ENCODE peak calls at places on chromosomes 11 and 22, in four cellular contexts. J, C, L and Z are unnamed samples.

GRCh38 chr11:76750067-76750466 is 33.1 kb upstream of the TSKU start:
- DNase-seq in J (no peak), L (no peak), C (no peak), Z (no peak)

GRCh38 chr11:45180158-45180887 is 33.9 kb downstream of the PRDM11 start:
- DNase-seq in J (peak; percentile 67), C (peak; percentile 49), L (no peak), Z (peak; percentile 21)

GRCh38 chr22:30205281-30206115 is 41.1 kb downstream of the LIF start:
- DNase-seq in J (no peak), C (no peak), L (peak; percentile 100), Z (peak; percentile 42)

GRCh38 chr22:37751449-37752188 is 54.8 kb downstream of the TRIOBP start:
- DNase-seq in C (no peak), L (no peak), J (no peak), Z (no peak)

GRCh38 chr11:71212871-71213559 is 39.4 kb downstream of the SHANK2 start:
- DNase-seq in C (no peak), L (peak; percentile 18), J (no peak), Z (no peak)

GRCh38 chr11:90288207-90288821 is 65.5 kb upstream of the CHORDC1 start:
- DNase-seq in J (no peak), L (peak; percentile 3), C (peak; percentile 9), Z (no peak)

GRCh38 chr22:48394787-48395620 is 1432.7 kb downstream of the BRD1 start:
- DNase-seq in L (no peak), J (no peak), C (no peak), Z (no peak)

GRCh38 chr11:63557548-63557947 is 5.6 kb downstream of the PLAAT2 start:
- DNase-seq in J (peak; percentile 3), C (no peak), L (no peak), Z (no peak)

GRCh38 chr22:26134654-26135330 is 34.5 kb upstream of the SEZ6L start:
- DNase-seq in L (no peak), J (no peak), C (no peak), Z (no peak)

GRCh38 chr22:26770624-26771023 is 113.2 kb downstream of the MIAT start:
- DNase-seq in J (no peak), C (no peak), L (peak; percentile 37), Z (no peak)

GRCh38 chr11:15711311-15711710 is 596.6 kb downstream of the INSC start:
- DNase-seq in C (no peak), J (peak; percentile 68), L (no peak), Z (no peak)

GRCh38 chr22:23566716-23567475 is 13.2 kb downstream of the IGLL1 start:
- DNase-seq in L (no peak), J (peak; percentile 33), C (no peak), Z (no peak)

GRCh38 chr11:73215191-73216134 is 2.6 kb upstream of the P2RY2 start:
- DNase-seq in L (no peak), C (no peak), J (no peak), Z (no peak)

GRCh38 chr11:19727246-19727645 is 14.6 kb downstream of the NAV2 start:
- DNase-seq in J (no peak), C (no peak), L (peak; percentile 80), Z (no peak)

GRCh38 chr11:123054301-123055065 is 7.5 kb downstream of the HSPA8 start:
- DNase-seq in J (peak; percentile 42), C (peak; percentile 64), L (peak; percentile 73), Z (peak; percentile 92)

GRCh38 chr11:47317078-47317828 is 35.2 kb downstream of the MYBPC3 start:
- DNase-seq in J (no peak), C (no peak), L (no peak), Z (no peak)

GRCh38 chr11:117700551-117700950 is 96.5 kb downstream of the DSCAML1 start:
- DNase-seq in L (no peak), J (no peak), C (no peak), Z (no peak)

GRCh38 chr11:45655347-45655756 is 10.1 kb downstream of the CHST1 start:
- DNase-seq in C (peak; percentile 79), J (peak; percentile 94), L (peak; percentile 51), Z (peak; percentile 82)

GRCh38 chr22:49020314-49020713 is 807.4 kb downstream of the BRD1 start:
- DNase-seq in J (no peak), C (no peak), L (no peak), Z (no peak)

GRCh38 chr11:88202498-88202897 is 27.3 kb upstream of the RAB38 start:
- DNase-seq in C (no peak), J (no peak), L (no peak), Z (no peak)

GRCh38 chr11:87437844-87438223 is 400.1 kb downstream of the TMEM135 start:
- DNase-seq in J (no peak), L (peak; percentile 84), C (no peak), Z (peak; percentile 72)

GRCh38 chr11:117997436-117998200 is 11.4 kb downstream of the IL10RA start:
- DNase-seq in J (no peak), C (no peak), L (no peak), Z (no peak)

GRCh38 chr11:128891410-128891861 is 280 bp downstream of the KCNJ5 start:
- DNase-seq in J (no peak), C (no peak), L (no peak), Z (no peak)

GRCh38 chr11:12123177-12123576 is 12.8 kb downstream of the MICAL2 start:
- DNase-seq in C (no peak), J (no peak), L (peak; percentile 85), Z (no peak)

GRCh38 chr11:128733440-128734115 is 39.7 kb downstream of the FLI1 start:
- DNase-seq in J (peak; percentile 87), C (peak; percentile 60), L (peak; percentile 66), Z (peak; percentile 66)

GRCh38 chr11:67248653-67249052 is 17.6 kb upstream of the GRK2 start:
- DNase-seq in C (no peak), J (no peak), L (no peak), Z (peak; percentile 97)

GRCh38 chr11:34234086-34234740 is 123.6 kb downstream of the ABTB2 start:
- DNase-seq in J (peak; percentile 87), C (no peak), L (peak; percentile 78), Z (peak; percentile 68)

GRCh38 chr11:96035744-96036087 is 111.8 kb upstream of the MTMR2 start:
- DNase-seq in J (no peak), C (no peak), L (no peak), Z (no peak)

GRCh38 chr11:134270250-134270714 is 5.9 kb upstream of the GLB1L3 start:
- DNase-seq in L (no peak), C (no peak), J (peak; percentile 40), Z (no peak)

GRCh38 chr11:47533690-47534135 is 19.2 kb downstream of the CELF1 start:
- DNase-seq in C (no peak), L (peak; percentile 86), J (peak; percentile 1), Z (no peak)

GRCh38 chr11:37343279-37343678 is 745.2 kb upstream of the RAG2 start:
- DNase-seq in C (no peak), J (no peak), L (no peak), Z (no peak)

GRCh38 chr22:26589367-26589844 is 526 bp downstream of the TPST2 start:
- DNase-seq in J (no peak), L (peak; percentile 12), C (peak; percentile 17), Z (peak; percentile 38)

GRCh38 chr22:29511126-29511854 is 31.3 kb downstream of the NEFH start:
- DNase-seq in L (no peak), C (no peak), J (no peak), Z (no peak)

GRCh38 chr22:48021946-48022345 is 1259.5 kb downstream of the TBC1D22A start:
- DNase-seq in C (no peak), L (no peak), J (no peak), Z (no peak)

GRCh38 chr11:43376594-43376993 is 17.9 kb downstream of the TTC17 start:
- DNase-seq in C (no peak), L (peak; percentile 90), J (no peak), Z (no peak)

GRCh38 chr22:30561402-30562154 is 12.9 kb downstream of the GAL3ST1 start:
- DNase-seq in C (no peak), J (peak; percentile 66), L (no peak), Z (no peak)

GRCh38 chr11:58395581-58395980 is 11.1 kb downstream of the OR5B3 start:
- DNase-seq in C (no peak), L (peak; percentile 71), J (no peak), Z (no peak)

GRCh38 chr11:123103326-123103980 is 41.5 kb upstream of the HSPA8 start:
- DNase-seq in J (no peak), L (peak; percentile 75), C (peak; percentile 41), Z (peak; percentile 23)

GRCh38 chr11:7576671-7577225 is 62.9 kb downstream of the PPFIBP2 start:
- DNase-seq in L (peak; percentile 47), J (no peak), C (no peak), Z (no peak)
- H3K4ac ChIP-seq in L (peak overlapping the region; percentile 78), J (no peak overlapping the region), C (no peak overlapping the region), Z (peak overlapping the region; percentile 93)

GRCh38 chr22:46740910-46741785 is 3.1 kb upstream of the CERK start:
- DNase-seq in L (no peak), C (no peak), J (no peak), Z (no peak)

GRCh38 chr22:46737976-46738641 is at the start of gene CERK:
- DNase-seq in J (peak; percentile 61), L (peak; percentile 62), C (peak; percentile 56), Z (no peak)

GRCh38 chr22:46737105-46737975 is 712 bp downstream of the CERK start:
- DNase-seq in C (no peak), J (peak; percentile 46), L (peak; percentile 34), Z (no peak)

GRCh38 chr22:46738642-46738960 is 549 bp upstream of the CERK start:
- DNase-seq in J (no peak), L (no peak), C (no peak), Z (no peak)

GRCh38 chr22:46738961-46739870 is 1.2 kb upstream of the CERK start:
- DNase-seq in J (peak; percentile 64), L (peak; percentile 72), C (no peak), Z (no peak)
- H4K8ac ChIP-seq in J (no peak overlapping the region), L (peak overlapping the region; percentile 80), C (peak overlapping the region; percentile 48), Z (peak overlapping the region; percentile 81)

DNA sequence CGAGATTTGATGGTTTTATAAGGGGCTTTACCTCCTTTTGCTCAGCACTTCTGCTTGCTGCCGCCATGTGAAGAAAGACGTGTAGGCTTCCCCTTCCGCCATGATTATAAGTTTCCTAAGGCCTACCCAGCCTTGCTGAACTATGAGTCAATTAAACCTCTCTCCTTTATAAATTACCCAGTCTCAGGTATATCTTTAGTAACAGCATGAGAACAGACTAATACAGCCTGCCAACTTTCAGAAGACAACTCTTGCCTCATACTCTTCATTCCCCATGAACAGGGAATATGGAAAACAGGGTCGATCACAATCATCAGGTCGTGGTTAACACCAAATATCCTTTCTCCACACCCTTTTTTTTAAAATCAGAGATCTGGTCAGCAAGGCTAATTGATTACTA is 83.0 kb downstream of the MPPED2 start:
- DNase-seq in C (no peak), L (no peak), J (no peak), Z (no peak)
- H3K4ac ChIP-seq in C (no peak overlapping the region), L (no peak overlapping the region), J (no peak overlapping the region), Z (no peak overlapping the region)

GRCh38 chr11:114125531-114125930 is 66.0 kb downstream of the ZBTB16 start:
- DNase-seq in L (no peak), J (no peak), C (no peak), Z (no peak)
- H4K8ac ChIP-seq in L (no peak overlapping the region), J (no peak overlapping the region), C (no peak overlapping the region), Z (no peak overlapping the region)

GRCh38 chr22:39115570-39115969 is 18.5 kb downstream of the APOBEC3H start:
- DNase-seq in C (no peak), L (no peak), J (no peak), Z (no peak)
- H3K4ac ChIP-seq in C (no peak overlapping the region), L (no peak overlapping the region), J (no peak overlapping the region), Z (no peak overlapping the region)

GRCh38 chr11:130413383-130414106 is 14.9 kb downstream of the ADAMTS8 start:
- DNase-seq in J (no peak), L (peak; percentile 95), C (no peak), Z (no peak)
- H4K8ac ChIP-seq in J (no peak overlapping the region), L (peak overlapping the region; percentile 71), C (no peak overlapping the region), Z (no peak overlapping the region)